ENCODE peak calls at places on chromosome 15, in six cellular contexts. S is PC-3, P is A549, Z is tibial artery, U is AG10803, O is choroid plexus epithelial cell. F is an unnamed sample.

GRCh38 chr15:70247281-70247680 is 149.6 kb upstream of the TLE3 start:
- DNase-seq in S (no peak), P (no peak), Z (no peak), U (no peak), O (no peak), F (no peak)

GRCh38 chr15:90266485-90266884 is 1.0 kb downstream of the NGRN start:
- DNase-seq in S (peak; percentile 33), P (no peak), Z (no peak), U (peak; percentile 24), O (peak; percentile 29), F (no peak)

GRCh38 chr15:63089260-63090043 is 32.2 kb upstream of the LACTB start:
- DNase-seq in S (peak; percentile 34), P (peak; percentile 91), Z (no peak), U (peak; percentile 98), O (peak; percentile 91), F (peak; percentile 74)

GRCh38 chr15:68800875-68801274 is 19.8 kb downstream of the ANP32A start:
- DNase-seq in S (no peak), P (no peak), Z (peak; percentile 10), U (no peak), O (no peak), F (no peak)

GRCh38 chr15:96887730-96888129 is 557.2 kb downstream of the NR2F2 start:
- DNase-seq in S (peak; percentile 20), P (no peak), Z (no peak), U (no peak), O (peak; percentile 40), F (no peak)

GRCh38 chr15:99682455-99682854 is 50.8 kb downstream of the LYSMD4 start:
- DNase-seq in S (peak; percentile 47), P (peak; percentile 19), Z (no peak), U (peak; percentile 76), O (peak; percentile 97), F (no peak)

GRCh38 chr15:95326689-95327525 is 1003.6 kb upstream of the NR2F2 start:
- DNase-seq in S (no peak), P (no peak), Z (peak; percentile 85), U (no peak), O (peak; percentile 6), F (peak; percentile 45)

GRCh38 chr15:33149919-33150318 is 44.6 kb downstream of the FMN1 start:
- DNase-seq in S (peak; percentile 60), P (no peak), Z (no peak), U (peak; percentile 53), O (peak; percentile 64), F (no peak)

GRCh38 chr15:50973605-50974004 is 65.1 kb downstream of the AP4E1 start:
- DNase-seq in S (no peak), P (no peak), Z (no peak), U (no peak), O (no peak), F (no peak)

GRCh38 chr15:28273468-28273867 is 48.5 kb downstream of the HERC2 start:
- DNase-seq in S (no peak), P (peak; percentile 19), Z (no peak), U (no peak), O (peak; percentile 78), F (no peak)

GRCh38 chr15:43225201-43225949 is 4.6 kb upstream of the EPB42 start:
- DNase-seq in S (peak; percentile 84), P (peak; percentile 52), Z (no peak), U (peak; percentile 66), O (peak; percentile 87), F (peak; percentile 27)

GRCh38 chr15:67067161-67067853 is 1.9 kb downstream of the SMAD3 start:
- DNase-seq in S (no peak), P (no peak), Z (no peak), U (peak; percentile 48), O (no peak), F (peak; percentile 27)

GRCh38 chr15:67692573-67692972 is 132.7 kb upstream of the SKOR1 start:
- DNase-seq in S (no peak), P (no peak), Z (no peak), U (no peak), O (no peak), F (no peak)

GRCh38 chr15:96783746-96784145 is 453.2 kb downstream of the NR2F2 start:
- DNase-seq in S (no peak), P (no peak), Z (no peak), U (no peak), O (no peak), F (no peak)

GRCh38 chr15:99102332-99103235 is 2.3 kb upstream of the SYNM start:
- DNase-seq in S (no peak), P (no peak), Z (no peak), U (no peak), O (no peak), F (peak; percentile 11)

GRCh38 chr15:84633311-84634227 is 20.5 kb downstream of the WDR73 start:
- DNase-seq in S (peak; percentile 76), P (peak; percentile 78), Z (peak; percentile 86), U (peak; percentile 73), O (peak; percentile 76), F (peak; percentile 54)

GRCh38 chr15:41558400-41559238 is at the start of gene TYRO3:
- DNase-seq in S (peak; percentile 51), P (no peak), Z (peak; percentile 82), U (peak; percentile 27), O (peak; percentile 51), F (peak; percentile 50)

GRCh38 chr15:90598053-90598577 is 68.4 kb downstream of the CRTC3 start:
- DNase-seq in S (no peak), P (peak; percentile 56), Z (peak; percentile 77), U (peak; percentile 6), O (peak; percentile 29), F (peak; percentile 70)

GRCh38 chr15:83436513-83437158 is 10.5 kb upstream of the SH3GL3 start:
- DNase-seq in S (peak; percentile 83), P (peak; percentile 63), Z (no peak), U (peak; percentile 63), O (peak; percentile 86), F (no peak)

GRCh38 chr15:73335026-73335425 is 33.7 kb downstream of the HCN4 start:
- DNase-seq in S (no peak), P (no peak), Z (no peak), U (no peak), O (no peak), F (no peak)

GRCh38 chr15:81163961-81164800 is 30.1 kb downstream of the CFAP161 start:
- DNase-seq in S (no peak), P (peak; percentile 14), Z (no peak), U (peak; percentile 90), O (peak; percentile 93), F (no peak)
- TF ChIP-seq CTCF in S (no peak), P (no peak), Z (no peak), U (peak; percentile 35), O (peak; percentile 49), F (no peak)

DNA sequence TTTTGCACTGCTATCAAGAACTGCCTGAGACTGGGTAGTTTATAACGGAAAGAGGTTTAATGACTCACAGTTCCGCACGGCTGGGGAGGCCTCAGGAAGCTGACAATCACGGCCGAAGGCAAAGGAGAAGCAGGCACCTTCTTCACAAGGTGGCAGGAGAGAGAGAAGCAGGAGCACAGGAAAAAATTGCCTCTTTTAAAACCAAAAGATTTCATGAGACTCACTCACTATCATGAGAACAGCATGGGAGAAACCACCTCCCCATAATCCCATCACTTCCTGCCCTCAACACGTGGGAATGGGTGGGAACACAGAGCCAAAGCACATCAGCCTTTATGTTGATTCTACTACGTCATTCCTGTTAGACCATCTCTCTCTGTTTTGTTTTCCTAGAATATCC is 650.9 kb upstream of the SEMA6D start:
- DNase-seq in S (no peak), P (no peak), Z (no peak), U (no peak), O (no peak), F (no peak)
- TF ChIP-seq CTCF in S (no peak), P (no peak), Z (no peak), U (no peak), O (no peak), F (no peak)

GRCh38 chr15:89171136-89172072 is 50.0 kb downstream of the RLBP1 start:
- DNase-seq in S (peak; percentile 77), P (peak; percentile 74), Z (no peak), U (peak; percentile 18), O (peak; percentile 66), F (no peak)
- TF ChIP-seq CTCF in S (peak; percentile 90), P (peak; percentile 95), Z (peak; percentile 57), U (peak; percentile 71), O (peak; percentile 87), F (peak; percentile 54)

DNA sequence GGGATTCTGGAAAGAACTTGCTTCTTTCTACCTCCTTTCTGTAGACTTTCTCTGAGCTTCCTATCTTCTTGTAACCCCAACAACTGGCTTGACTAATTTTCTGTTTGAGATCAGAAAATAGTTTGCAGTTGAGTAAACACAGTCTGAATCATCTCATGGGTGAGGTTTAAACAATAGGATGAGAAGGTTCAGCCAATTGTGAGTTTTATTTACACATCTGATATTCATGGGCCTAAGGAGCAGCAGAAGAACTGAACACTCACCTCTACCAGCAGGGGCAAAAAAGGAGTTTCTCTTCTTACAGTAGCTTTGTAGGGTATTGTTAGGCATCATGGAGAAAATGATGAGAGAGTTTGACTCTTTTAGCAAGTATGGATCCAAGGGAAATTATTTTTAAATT is 54.2 kb downstream of the DTWD1 start:
- DNase-seq in S (peak; percentile 88), P (peak; percentile 73), Z (no peak), U (peak; percentile 93), O (peak; percentile 72), F (no peak)
- TF ChIP-seq CTCF in S (peak; percentile 45), P (no peak), Z (no peak), U (peak; percentile 65), O (peak; percentile 43), F (no peak)

GRCh38 chr15:79340315-79340602 is 29.3 kb downstream of the TMED3 start:
- DNase-seq in S (no peak), P (no peak), Z (no peak), U (no peak), O (no peak), F (no peak)
- TF ChIP-seq CTCF in S (no peak), P (no peak), Z (no peak), U (no peak), O (no peak), F (no peak)

DNA sequence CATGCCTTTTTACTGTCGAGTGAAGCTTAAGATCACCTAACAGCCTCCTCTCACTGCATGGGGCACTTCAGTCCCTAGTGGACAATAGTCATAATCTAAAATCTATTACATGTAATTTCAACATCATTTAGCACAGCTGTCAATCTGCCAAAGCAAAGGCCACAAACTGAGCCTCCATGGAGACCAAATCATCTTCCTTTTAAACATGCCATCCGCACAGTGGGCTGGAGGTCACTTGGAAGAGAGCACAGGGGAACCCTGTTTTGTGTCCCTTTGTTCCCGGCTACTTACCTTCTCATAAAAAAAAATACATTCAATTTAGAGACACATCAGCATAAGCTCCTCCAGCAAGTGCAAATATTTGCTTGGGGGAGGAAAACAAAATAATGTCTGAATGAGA is 167.3 kb downstream of the SQOR start:
- DNase-seq in S (peak; percentile 56), P (peak; percentile 5), Z (no peak), U (no peak), O (no peak), F (no peak)
- TF ChIP-seq CTCF in S (no peak), P (no peak), Z (no peak), U (no peak), O (no peak), F (no peak)

DNA sequence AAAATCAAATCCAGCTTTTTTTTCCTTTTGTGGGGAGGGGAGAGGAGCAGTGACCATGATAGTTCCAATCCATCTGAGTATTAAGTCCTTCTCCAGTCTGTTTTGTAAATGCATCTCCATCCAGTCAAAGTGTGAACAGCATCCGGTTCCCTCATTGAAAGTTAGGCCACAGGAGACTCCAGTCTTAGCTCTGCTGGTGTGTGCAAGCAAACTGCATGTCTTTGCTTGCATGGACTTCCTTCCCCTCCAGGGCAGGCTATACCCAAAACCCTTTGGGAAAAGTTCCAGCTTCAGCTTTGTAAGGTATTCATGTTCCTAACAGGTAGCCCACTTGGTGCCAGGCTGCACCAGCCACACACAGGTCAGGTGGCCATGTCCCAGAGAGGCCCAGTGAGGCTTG is 3.1 kb upstream of the MAN2C1 start:
- DNase-seq in S (no peak), P (no peak), Z (no peak), U (no peak), O (no peak), F (no peak)
- TF ChIP-seq CTCF in S (no peak), P (no peak), Z (no peak), U (no peak), O (no peak), F (no peak)